ENCODE peak calls at places on chromosomes 5 and 9, in nine cellular contexts. One of them, this sample, is unnamed. For H3K36me3 and H3K4me1, the result is how much of the 10 kb centered on the place peaks cover.

GRCh38 chr9:131545003-131545785 is at the start of gene PRRT1B:
- DNase-seq in adrenal gland: no peak
- DNase-seq in cardiac muscle cell: no peak
- DNase-seq in OCI-LY7: no peak
- DNase-seq in uterus: no peak
- DNase-seq in heart left ventricle: peak
- DNase-seq in GM23248: peak
- DNase-seq in CD4-positive, alpha-beta memory T cell: no peak
- DNase-seq in lung: peak
- DNase-seq in this sample: no peak

GRCh38 chr5:132026516-132027008 is 15.1 kb upstream of the ACSL6 start:
- DNase-seq in cardiac muscle cell: no peak
- DNase-seq in adrenal gland: no peak
- DNase-seq in heart left ventricle: no peak
- DNase-seq in uterus: no peak
- DNase-seq in CD4-positive, alpha-beta memory T cell: peak
- DNase-seq in lung: peak
- DNase-seq in OCI-LY7: no peak
- DNase-seq in GM23248: no peak
- DNase-seq in this sample: peak

GRCh38 chr9:99169982-99170761 is 51.6 kb downstream of the ALG2 start:
- DNase-seq in heart left ventricle: no peak
- DNase-seq in uterus: no peak
- DNase-seq in lung: no peak
- DNase-seq in adrenal gland: no peak
- DNase-seq in GM23248: no peak
- DNase-seq in cardiac muscle cell: no peak
- DNase-seq in OCI-LY7: no peak
- DNase-seq in CD4-positive, alpha-beta memory T cell: no peak
- DNase-seq in this sample: no peak

GRCh38 chr5:71588533-71588885 is 1.4 kb downstream of the MCCC2 start:
- DNase-seq in uterus: no peak
- DNase-seq in CD4-positive, alpha-beta memory T cell: no peak
- DNase-seq in lung: no peak
- DNase-seq in cardiac muscle cell: no peak
- DNase-seq in GM23248: no peak
- DNase-seq in adrenal gland: no peak
- DNase-seq in heart left ventricle: no peak
- DNase-seq in OCI-LY7: no peak
- DNase-seq in this sample: no peak

GRCh38 chr9:121599872-121600585 is 51.4 kb upstream of the DAB2IP start:
- DNase-seq in adrenal gland: no peak
- DNase-seq in lung: no peak
- DNase-seq in GM23248: peak
- DNase-seq in uterus: no peak
- DNase-seq in cardiac muscle cell: no peak
- DNase-seq in heart left ventricle: no peak
- DNase-seq in OCI-LY7: no peak
- DNase-seq in CD4-positive, alpha-beta memory T cell: no peak
- DNase-seq in this sample: no peak

GRCh38 chr5:123776761-123777160 is 264.8 kb downstream of the CSNK1G3 start:
- DNase-seq in adrenal gland: no peak
- DNase-seq in OCI-LY7: no peak
- DNase-seq in GM23248: peak
- DNase-seq in cardiac muscle cell: peak
- DNase-seq in uterus: no peak
- DNase-seq in lung: no peak
- DNase-seq in heart left ventricle: no peak
- DNase-seq in CD4-positive, alpha-beta memory T cell: no peak
- DNase-seq in this sample: no peak

GRCh38 chr9:71036501-71036900 is 84.9 kb downstream of the TRPM3 start:
- DNase-seq in uterus: no peak
- DNase-seq in heart left ventricle: no peak
- DNase-seq in adrenal gland: no peak
- DNase-seq in GM23248: no peak
- DNase-seq in OCI-LY7: no peak
- DNase-seq in cardiac muscle cell: peak
- DNase-seq in lung: peak
- DNase-seq in CD4-positive, alpha-beta memory T cell: no peak
- DNase-seq in this sample: no peak

GRCh38 chr5:65290677-65291076 is 191.0 kb downstream of the ADAMTS6 start:
- DNase-seq in lung: no peak
- DNase-seq in OCI-LY7: no peak
- DNase-seq in CD4-positive, alpha-beta memory T cell: no peak
- DNase-seq in GM23248: peak
- DNase-seq in adrenal gland: no peak
- DNase-seq in cardiac muscle cell: peak
- DNase-seq in uterus: no peak
- DNase-seq in heart left ventricle: no peak
- DNase-seq in this sample: no peak

GRCh38 chr5:20041326-20041977 is 53.5 kb upstream of the CDH18 start:
- DNase-seq in GM23248: peak
- DNase-seq in lung: no peak
- DNase-seq in OCI-LY7: no peak
- DNase-seq in uterus: no peak
- DNase-seq in heart left ventricle: no peak
- DNase-seq in adrenal gland: no peak
- DNase-seq in cardiac muscle cell: peak
- DNase-seq in CD4-positive, alpha-beta memory T cell: no peak
- DNase-seq in this sample: no peak

GRCh38 chr9:89410709-89411111 is 87.2 kb downstream of the SEMA4D start:
- DNase-seq in uterus: no peak
- DNase-seq in GM23248: peak
- DNase-seq in cardiac muscle cell: no peak
- DNase-seq in adrenal gland: no peak
- DNase-seq in OCI-LY7: no peak
- DNase-seq in lung: no peak
- DNase-seq in heart left ventricle: no peak
- DNase-seq in CD4-positive, alpha-beta memory T cell: peak
- DNase-seq in this sample: no peak

GRCh38 chr5:10702040-10702629 is 58.9 kb downstream of the DAP start:
- DNase-seq in adrenal gland: peak
- DNase-seq in CD4-positive, alpha-beta memory T cell: no peak
- DNase-seq in GM23248: peak
- DNase-seq in heart left ventricle: no peak
- DNase-seq in lung: peak
- DNase-seq in cardiac muscle cell: peak
- DNase-seq in OCI-LY7: no peak
- DNase-seq in uterus: no peak
- DNase-seq in this sample: no peak

GRCh38 chr5:110413856-110414255 is 312.6 kb downstream of the TMEM232 start:
- DNase-seq in GM23248: peak
- DNase-seq in adrenal gland: no peak
- DNase-seq in lung: no peak
- DNase-seq in heart left ventricle: no peak
- DNase-seq in cardiac muscle cell: no peak
- DNase-seq in uterus: no peak
- DNase-seq in OCI-LY7: no peak
- DNase-seq in CD4-positive, alpha-beta memory T cell: no peak
- DNase-seq in this sample: no peak

GRCh38 chr9:92393686-92394085 is 10.7 kb downstream of the OGN start:
- DNase-seq in adrenal gland: no peak
- DNase-seq in cardiac muscle cell: peak
- DNase-seq in GM23248: peak
- DNase-seq in OCI-LY7: no peak
- DNase-seq in uterus: no peak
- DNase-seq in CD4-positive, alpha-beta memory T cell: no peak
- DNase-seq in lung: no peak
- DNase-seq in heart left ventricle: no peak
- DNase-seq in this sample: no peak

GRCh38 chr5:150376799-150377771 is 19.6 kb downstream of the TCOF1 start:
- DNase-seq in lung: no peak
- DNase-seq in adrenal gland: no peak
- DNase-seq in OCI-LY7: no peak
- DNase-seq in GM23248: peak
- DNase-seq in heart left ventricle: no peak
- DNase-seq in CD4-positive, alpha-beta memory T cell: no peak
- DNase-seq in uterus: no peak
- DNase-seq in cardiac muscle cell: peak
- DNase-seq in this sample: no peak

GRCh38 chr5:14286007-14286406 is 142.9 kb downstream of the TRIO start:
- DNase-seq in uterus: no peak
- DNase-seq in lung: no peak
- DNase-seq in cardiac muscle cell: peak
- DNase-seq in OCI-LY7: no peak
- DNase-seq in CD4-positive, alpha-beta memory T cell: no peak
- DNase-seq in heart left ventricle: no peak
- DNase-seq in GM23248: no peak
- DNase-seq in adrenal gland: no peak
- DNase-seq in this sample: no peak

GRCh38 chr5:14284366-14285148 is 141.4 kb downstream of the TRIO start:
- DNase-seq in lung: no peak
- DNase-seq in adrenal gland: no peak
- DNase-seq in CD4-positive, alpha-beta memory T cell: no peak
- DNase-seq in OCI-LY7: no peak
- DNase-seq in uterus: no peak
- DNase-seq in GM23248: no peak
- DNase-seq in cardiac muscle cell: no peak
- DNase-seq in heart left ventricle: no peak
- DNase-seq in this sample: no peak

GRCh38 chr5:14280294-14280854 is 137.2 kb downstream of the TRIO start:
- DNase-seq in heart left ventricle: no peak
- DNase-seq in OCI-LY7: no peak
- DNase-seq in uterus: no peak
- DNase-seq in GM23248: no peak
- DNase-seq in adrenal gland: no peak
- DNase-seq in CD4-positive, alpha-beta memory T cell: no peak
- DNase-seq in lung: no peak
- DNase-seq in cardiac muscle cell: no peak
- DNase-seq in this sample: no peak

GRCh38 chr5:14277407-14278320 is 134.5 kb downstream of the TRIO start:
- DNase-seq in uterus: no peak
- DNase-seq in heart left ventricle: no peak
- DNase-seq in cardiac muscle cell: no peak
- DNase-seq in lung: no peak
- DNase-seq in CD4-positive, alpha-beta memory T cell: no peak
- DNase-seq in OCI-LY7: peak
- DNase-seq in GM23248: peak
- DNase-seq in adrenal gland: no peak
- DNase-seq in this sample: no peak

GRCh38 chr5:14281746-14282181 is 138.6 kb downstream of the TRIO start:
- DNase-seq in adrenal gland: no peak
- DNase-seq in heart left ventricle: no peak
- DNase-seq in cardiac muscle cell: no peak
- DNase-seq in OCI-LY7: no peak
- DNase-seq in lung: no peak
- DNase-seq in CD4-positive, alpha-beta memory T cell: no peak
- DNase-seq in GM23248: no peak
- DNase-seq in uterus: no peak
- DNase-seq in this sample: no peak
- H3K36me3 ChIP-seq in adrenal gland: under half
- H3K36me3 ChIP-seq in heart left ventricle: under half
- H3K36me3 ChIP-seq in cardiac muscle cell: under half
- H3K36me3 ChIP-seq in OCI-LY7: under half
- H3K36me3 ChIP-seq in lung: under half
- H3K36me3 ChIP-seq in CD4-positive, alpha-beta memory T cell: under half
- H3K36me3 ChIP-seq in GM23248: half or more
- H3K36me3 ChIP-seq in uterus: under half
- H3K36me3 ChIP-seq in this sample: under half

GRCh38 chr5:156913719-156914370 is 49.2 kb downstream of the TIMD4 start:
- DNase-seq in adrenal gland: no peak
- DNase-seq in GM23248: no peak
- DNase-seq in CD4-positive, alpha-beta memory T cell: peak
- DNase-seq in cardiac muscle cell: no peak
- DNase-seq in lung: no peak
- DNase-seq in heart left ventricle: no peak
- DNase-seq in uterus: no peak
- DNase-seq in OCI-LY7: peak
- DNase-seq in this sample: no peak
- H3K27ac ChIP-seq in adrenal gland: no peak
- H3K27ac ChIP-seq in GM23248: no peak
- H3K27ac ChIP-seq in CD4-positive, alpha-beta memory T cell: peak
- H3K27ac ChIP-seq in cardiac muscle cell: no peak
- H3K27ac ChIP-seq in lung: no peak
- H3K27ac ChIP-seq in heart left ventricle: no peak
- H3K27ac ChIP-seq in uterus: no peak
- H3K27ac ChIP-seq in OCI-LY7: peak
- H3K27ac ChIP-seq in this sample: no peak

GRCh38 chr5:148488757-148489156 is 105.0 kb downstream of the FBXO38 start:
- DNase-seq in OCI-LY7: no peak
- DNase-seq in GM23248: no peak
- DNase-seq in uterus: no peak
- DNase-seq in cardiac muscle cell: no peak
- DNase-seq in lung: no peak
- DNase-seq in CD4-positive, alpha-beta memory T cell: no peak
- DNase-seq in adrenal gland: no peak
- DNase-seq in heart left ventricle: no peak
- DNase-seq in this sample: no peak

GRCh38 chr5:148486456-148486855 is 102.7 kb downstream of the FBXO38 start:
- DNase-seq in lung: no peak
- DNase-seq in CD4-positive, alpha-beta memory T cell: no peak
- DNase-seq in OCI-LY7: no peak
- DNase-seq in cardiac muscle cell: no peak
- DNase-seq in GM23248: no peak
- DNase-seq in uterus: no peak
- DNase-seq in adrenal gland: no peak
- DNase-seq in heart left ventricle: no peak
- DNase-seq in this sample: no peak

GRCh38 chr5:148491015-148491792 is 107.4 kb downstream of the FBXO38 start:
- DNase-seq in cardiac muscle cell: peak
- DNase-seq in lung: no peak
- DNase-seq in CD4-positive, alpha-beta memory T cell: no peak
- DNase-seq in OCI-LY7: no peak
- DNase-seq in GM23248: no peak
- DNase-seq in adrenal gland: no peak
- DNase-seq in uterus: no peak
- DNase-seq in heart left ventricle: no peak
- DNase-seq in this sample: no peak

GRCh38 chr5:148492351-148492750 is 108.6 kb downstream of the FBXO38 start:
- DNase-seq in heart left ventricle: no peak
- DNase-seq in uterus: no peak
- DNase-seq in adrenal gland: no peak
- DNase-seq in cardiac muscle cell: no peak
- DNase-seq in GM23248: no peak
- DNase-seq in lung: no peak
- DNase-seq in CD4-positive, alpha-beta memory T cell: no peak
- DNase-seq in OCI-LY7: no peak
- DNase-seq in this sample: no peak

GRCh38 chr5:148491793-148492184 is 108.0 kb downstream of the FBXO38 start:
- DNase-seq in cardiac muscle cell: no peak
- DNase-seq in lung: no peak
- DNase-seq in CD4-positive, alpha-beta memory T cell: no peak
- DNase-seq in uterus: no peak
- DNase-seq in OCI-LY7: no peak
- DNase-seq in GM23248: no peak
- DNase-seq in heart left ventricle: no peak
- DNase-seq in adrenal gland: no peak
- DNase-seq in this sample: no peak
- H3K4me1 ChIP-seq in cardiac muscle cell: under half
- H3K4me1 ChIP-seq in lung: under half
- H3K4me1 ChIP-seq in CD4-positive, alpha-beta memory T cell: under half
- H3K4me1 ChIP-seq in uterus: under half
- H3K4me1 ChIP-seq in OCI-LY7: under half
- H3K4me1 ChIP-seq in GM23248: under half
- H3K4me1 ChIP-seq in heart left ventricle: under half
- H3K4me1 ChIP-seq in adrenal gland: under half
- H3K4me1 ChIP-seq in this sample: under half

DNA sequence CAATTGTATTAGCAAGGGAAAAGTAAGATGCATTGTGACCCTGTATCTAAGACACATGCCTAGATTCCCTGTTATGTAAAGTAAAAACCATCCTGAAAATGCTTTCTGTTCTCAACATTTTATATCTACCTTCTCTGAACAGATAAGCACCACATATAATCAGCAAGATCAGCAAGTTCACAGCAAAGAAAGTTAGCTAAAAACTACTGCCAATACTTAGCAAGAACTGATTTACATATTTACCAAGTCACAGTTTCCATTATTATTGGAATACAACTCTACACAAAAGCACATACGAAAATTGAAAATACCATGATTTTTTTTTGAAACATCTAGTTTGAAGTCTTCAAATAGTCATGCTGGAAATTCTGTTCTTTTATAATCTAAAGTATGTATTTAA is 1118.1 kb downstream of the TAF11L14 start:
- DNase-seq in CD4-positive, alpha-beta memory T cell: no peak
- DNase-seq in adrenal gland: no peak
- DNase-seq in uterus: no peak
- DNase-seq in lung: no peak
- DNase-seq in OCI-LY7: no peak
- DNase-seq in heart left ventricle: no peak
- DNase-seq in cardiac muscle cell: no peak
- DNase-seq in GM23248: no peak
- DNase-seq in this sample: no peak
- H3K36me3 ChIP-seq in CD4-positive, alpha-beta memory T cell: under half
- H3K36me3 ChIP-seq in adrenal gland: under half
- H3K36me3 ChIP-seq in uterus: under half
- H3K36me3 ChIP-seq in lung: under half
- H3K36me3 ChIP-seq in OCI-LY7: under half
- H3K36me3 ChIP-seq in heart left ventricle: under half
- H3K36me3 ChIP-seq in cardiac muscle cell: under half
- H3K36me3 ChIP-seq in GM23248: under half
- H3K36me3 ChIP-seq in this sample: under half